ENCODE peak calls at places on chromosomes 4 and X, in eight cellular contexts. One of them, this sample, is unnamed.

GRCh38 chr4:172547724-172548123 is 620.9 kb upstream of the GALNT7 start:
- DNase-seq in K562: no peak
- DNase-seq in RCC 7860: no peak
- DNase-seq in epithelial cell of esophagus: no peak
- DNase-seq in tibial nerve: no peak
- DNase-seq in NCI-H748 treated with DMSO at 0.1 percent for 48 hours: peak; percentile 76
- DNase-seq in Kasumi-1: no peak
- DNase-seq in psoas muscle: no peak
- DNase-seq in this sample: no peak

GRCh38 chr4:40698733-40699132 is 51.0 kb upstream of the NSUN7 start:
- DNase-seq in K562: no peak
- DNase-seq in RCC 7860: no peak
- DNase-seq in epithelial cell of esophagus: no peak
- DNase-seq in tibial nerve: no peak
- DNase-seq in NCI-H748 treated with DMSO at 0.1 percent for 48 hours: no peak
- DNase-seq in Kasumi-1: no peak
- DNase-seq in psoas muscle: no peak
- DNase-seq in this sample: no peak

GRCh38 chrX:153459976-153460375 is 10.4 kb downstream of the HAUS7 start:
- DNase-seq in K562: no peak
- DNase-seq in RCC 7860: no peak
- DNase-seq in epithelial cell of esophagus: peak; percentile 14
- DNase-seq in tibial nerve: no peak
- DNase-seq in NCI-H748 treated with DMSO at 0.1 percent for 48 hours: no peak
- DNase-seq in Kasumi-1: no peak
- DNase-seq in psoas muscle: no peak
- DNase-seq in this sample: no peak

GRCh38 chrX:53095796-53096195 is 1.9 kb downstream of the KANTR start:
- DNase-seq in K562: no peak
- DNase-seq in RCC 7860: no peak
- DNase-seq in epithelial cell of esophagus: no peak
- DNase-seq in tibial nerve: no peak
- DNase-seq in NCI-H748 treated with DMSO at 0.1 percent for 48 hours: no peak
- DNase-seq in Kasumi-1: no peak
- DNase-seq in psoas muscle: no peak
- DNase-seq in this sample: no peak

GRCh38 chr4:6472008-6472386 is 417 bp downstream of the PPP2R2C start:
- DNase-seq in K562: no peak
- DNase-seq in RCC 7860: no peak
- DNase-seq in epithelial cell of esophagus: no peak
- DNase-seq in tibial nerve: no peak
- DNase-seq in NCI-H748 treated with DMSO at 0.1 percent for 48 hours: no peak
- DNase-seq in Kasumi-1: no peak
- DNase-seq in psoas muscle: no peak
- DNase-seq in this sample: peak; percentile 65

GRCh38 chrX:98071331-98071730 is 1187.6 kb downstream of the RPA4 start:
- DNase-seq in K562: no peak
- DNase-seq in RCC 7860: no peak
- DNase-seq in epithelial cell of esophagus: no peak
- DNase-seq in tibial nerve: no peak
- DNase-seq in NCI-H748 treated with DMSO at 0.1 percent for 48 hours: no peak
- DNase-seq in Kasumi-1: no peak
- DNase-seq in psoas muscle: no peak
- DNase-seq in this sample: no peak

GRCh38 chr4:80201326-80202151 is 4.2 kb downstream of the PRDM8 start:
- DNase-seq in K562: no peak
- DNase-seq in RCC 7860: no peak
- DNase-seq in epithelial cell of esophagus: peak; percentile 46
- DNase-seq in tibial nerve: no peak
- DNase-seq in NCI-H748 treated with DMSO at 0.1 percent for 48 hours: no peak
- DNase-seq in Kasumi-1: peak; percentile 92
- DNase-seq in psoas muscle: no peak
- DNase-seq in this sample: peak; percentile 86

GRCh38 chr4:175419120-175419774 is 392.8 kb downstream of the GPM6A start:
- DNase-seq in K562: no peak
- DNase-seq in RCC 7860: peak; percentile 91
- DNase-seq in epithelial cell of esophagus: peak; percentile 89
- DNase-seq in tibial nerve: no peak
- DNase-seq in NCI-H748 treated with DMSO at 0.1 percent for 48 hours: peak; percentile 10
- DNase-seq in Kasumi-1: no peak
- DNase-seq in psoas muscle: no peak
- DNase-seq in this sample: no peak

GRCh38 chr4:93828332-93828829 is at the start of gene ATOH1:
- DNase-seq in K562: no peak
- DNase-seq in RCC 7860: no peak
- DNase-seq in epithelial cell of esophagus: peak; percentile 66
- DNase-seq in tibial nerve: no peak
- DNase-seq in NCI-H748 treated with DMSO at 0.1 percent for 48 hours: no peak
- DNase-seq in Kasumi-1: peak; percentile 52
- DNase-seq in psoas muscle: peak; percentile 53
- DNase-seq in this sample: no peak

This sample was measured in posterior vena cava.